ENCODE peak calls at places on chromosomes 1 and 21, in nine cellular contexts. A, X, Z, L, S, F, U, J and N are unnamed samples.

GRCh38 chr1:224447251-224447650 is 12.7 kb upstream of the WDR26 start:
- ATAC-seq in A (no peak), X (peak; percentile 74), Z (no peak), J (no peak), L (no peak), F (peak; percentile 82), U (no peak), S (peak; percentile 97), N (peak; percentile 89)

GRCh38 chr1:119101563-119101962 is 38.9 kb downstream of the WARS2 start:
- ATAC-seq in S (no peak), A (no peak), L (no peak), Z (no peak), X (peak; percentile 90), J (no peak), F (peak; percentile 51), U (no peak), N (no peak)

GRCh38 chr1:68495532-68495931 is 1.4 kb downstream of the DEPDC1 start:
- ATAC-seq in Z (no peak), L (no peak), X (no peak), J (no peak), U (no peak), A (no peak), F (no peak), S (peak; percentile 9), N (peak; percentile 76)

GRCh38 chr21:31184462-31184861 is 146.2 kb upstream of the KRTAP19-8 start:
- ATAC-seq in Z (peak; percentile 50), X (no peak), S (no peak), U (peak; percentile 70), F (no peak), A (peak; percentile 54), L (peak; percentile 50), J (peak; percentile 19), N (no peak)

GRCh38 chr1:25562101-25562927 is 18.9 kb downstream of the LDLRAP1 start:
- ATAC-seq in Z (peak; percentile 73), L (peak; percentile 49), X (peak; percentile 56), U (peak; percentile 74), S (no peak), J (peak; percentile 78), F (no peak), A (peak; percentile 74), N (peak; percentile 38)

GRCh38 chr1:199691540-199691939 is 336.0 kb upstream of the NR5A2 start:
- ATAC-seq in L (no peak), A (no peak), X (peak; percentile 93), J (no peak), Z (no peak), U (no peak), S (peak; percentile 96), F (peak; percentile 51), N (no peak)

GRCh38 chr21:14522689-14523088 is 23.4 kb downstream of the SAMSN1 start:
- ATAC-seq in X (peak; percentile 56), Z (no peak), U (no peak), S (no peak), L (no peak), A (no peak), F (no peak), J (no peak), N (no peak)

GRCh38 chr1:58885998-58886397 is 102.2 kb upstream of the JUN start:
- ATAC-seq in A (no peak), L (peak; percentile 55), X (no peak), J (peak; percentile 87), Z (peak; percentile 67), F (no peak), S (no peak), U (no peak), N (no peak)

GRCh38 chr1:197659175-197659574 is 116.1 kb downstream of the DENND1B start:
- ATAC-seq in U (no peak), F (no peak), J (no peak), L (no peak), X (no peak), Z (no peak), S (no peak), A (no peak), N (no peak)

GRCh38 chr1:12567288-12567819 is 50.7 kb downstream of the DHRS3 start:
- ATAC-seq in A (no peak), Z (no peak), F (peak; percentile 9), S (no peak), U (peak; percentile 6), J (peak; percentile 17), X (no peak), L (no peak), N (no peak)

GRCh38 chr1:89971600-89971999 is 23.3 kb upstream of the ZNF326 start:
- ATAC-seq in L (no peak), F (no peak), X (no peak), J (no peak), U (peak; percentile 45), S (peak; percentile 45), Z (peak; percentile 42), A (peak; percentile 35), N (peak; percentile 26)

GRCh38 chr21:36508948-36509347 is 29.0 kb upstream of the CLDN14 start:
- ATAC-seq in J (no peak), A (no peak), L (no peak), Z (no peak), U (no peak), S (peak; percentile 71), F (no peak), X (no peak), N (no peak)

GRCh38 chr1:169003864-169004516 is 102.5 kb upstream of the ATP1B1 start:
- ATAC-seq in S (peak; percentile 45), U (no peak), J (no peak), F (peak; percentile 39), A (no peak), L (no peak), X (peak; percentile 36), Z (no peak), N (no peak)

GRCh38 chr1:229431270-229432115 is 2.4 kb downstream of the ACTA1 start:
- ATAC-seq in U (no peak), Z (peak; percentile 24), A (no peak), L (no peak), X (no peak), S (no peak), F (no peak), J (peak; percentile 42), N (no peak)

GRCh38 chr1:211870156-211870555 is 39.6 kb upstream of the LPGAT1 start:
- ATAC-seq in J (no peak), A (no peak), L (no peak), F (no peak), U (no peak), X (no peak), Z (no peak), S (no peak), N (no peak)

GRCh38 chr1:20008391-20008841 is 29.0 kb upstream of the PLA2G2A start:
- ATAC-seq in L (no peak), F (peak; percentile 87), U (peak; percentile 14), J (no peak), S (no peak), A (no peak), X (peak; percentile 17), Z (no peak), N (no peak)